ENCODE peak calls at places on chromosomes 2 and 18, in four cellular contexts. C, G, M and R are unnamed samples.

GRCh38 chr2:152624805-152625204 is 92.5 kb downstream of the PRPF40A start:
- DNase-seq in C (no peak), G (no peak), M (no peak), R (no peak)

GRCh38 chr2:98911376-98912154 is 24.5 kb downstream of the CRACDL start:
- DNase-seq in M (no peak), G (peak), C (no peak), R (no peak)

GRCh38 chr2:80111185-80111584 is 193.4 kb downstream of the LRRTM1 start:
- DNase-seq in C (no peak), G (no peak), M (no peak), R (no peak)

GRCh38 chr2:138059967-138060635 is 95.8 kb downstream of the HNMT start:
- DNase-seq in G (no peak), M (peak), C (no peak), R (no peak)

GRCh38 chr2:13819896-13820295 is 812.6 kb upstream of the LRATD1 start:
- DNase-seq in G (no peak), M (no peak), C (no peak), R (no peak)

GRCh38 chr2:108074150-108074549 is 87.8 kb downstream of the SLC5A7 start:
- DNase-seq in C (no peak), M (no peak), G (no peak), R (no peak)

GRCh38 chr2:233381013-233381995 is 27.0 kb downstream of the DGKD start:
- DNase-seq in C (no peak), M (no peak), G (no peak), R (no peak)

GRCh38 chr2:17621781-17622180 is 81.3 kb downstream of the VSNL1 start:
- DNase-seq in M (no peak), G (no peak), C (no peak), R (no peak)

GRCh38 chr2:16079637-16080036 is 139.3 kb downstream of the MYCN start:
- DNase-seq in G (no peak), M (no peak), C (no peak), R (no peak)

GRCh38 chr2:12915792-12916191 is 199.1 kb downstream of the TRIB2 start:
- DNase-seq in C (no peak), M (no peak), G (no peak), R (no peak)

GRCh38 chr2:174158003-174158402 is 90.3 kb downstream of the OLA1 start:
- DNase-seq in G (no peak), C (peak), M (peak), R (peak)
- TF ChIP-seq CTCF in G (peak), C (peak), M (peak), R (peak)

DNA sequence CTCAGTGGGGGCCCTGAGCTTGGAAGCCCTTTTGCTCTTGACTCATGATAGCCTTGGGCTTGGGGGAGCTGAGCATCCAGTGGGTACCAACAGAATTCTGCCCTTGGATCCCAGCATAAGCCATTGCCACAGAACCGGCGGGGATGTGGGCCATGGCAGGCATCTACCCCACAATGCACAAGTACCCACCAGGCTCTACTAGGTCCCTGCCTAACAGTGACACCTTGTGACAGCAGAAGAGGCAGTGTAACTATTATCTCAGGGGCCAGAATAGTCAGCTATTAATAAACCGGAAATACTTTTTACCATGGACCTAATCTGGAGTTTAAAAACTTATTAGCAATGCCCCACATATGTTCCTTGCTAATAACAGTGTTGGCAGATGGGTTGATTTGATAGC is 397.2 kb downstream of the TMEM182 start:
- DNase-seq in C (no peak), G (no peak), M (no peak), R (no peak)
- TF ChIP-seq CTCF in C (no peak), G (no peak), M (no peak), R (no peak)

GRCh38 chr18:8069708-8070107 is 502.6 kb downstream of the PTPRM start:
- DNase-seq in M (no peak), C (no peak), G (no peak), R (no peak)

DNA sequence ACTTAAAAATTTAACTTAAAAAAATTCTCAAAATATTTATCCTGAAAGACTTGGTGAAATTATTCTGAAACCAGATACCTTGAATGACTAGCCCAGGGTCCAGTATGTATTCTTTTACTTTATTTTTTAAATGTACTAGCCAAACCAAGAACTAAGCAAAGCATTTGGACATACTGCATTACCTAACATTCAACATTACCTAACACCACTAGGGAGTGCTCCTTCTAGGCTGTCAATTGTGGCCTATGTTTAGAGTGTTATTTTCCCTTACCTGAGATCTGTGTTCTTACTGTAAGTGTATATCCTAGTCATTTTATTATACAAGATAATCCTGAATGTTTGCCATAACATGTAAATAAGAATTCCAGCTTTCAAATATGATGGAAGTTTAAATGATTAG is 496.6 kb downstream of the PTPRM start:
- DNase-seq in C (no peak), G (no peak), M (no peak), R (no peak)
- TF ChIP-seq CTCF in C (no peak), G (no peak), M (no peak), R (no peak)

GRCh38 chr2:127027715-127028114 is 79.2 kb downstream of the BIN1 start:
- DNase-seq in C (no peak), G (no peak), M (no peak), R (no peak)
- TF ChIP-seq CTCF in C (no peak), G (no peak), M (peak), R (no peak)

GRCh38 chr2:81327916-81328315 is 1023.4 kb upstream of the LRRTM1 start:
- DNase-seq in C (no peak), G (no peak), M (no peak), R (no peak)

GRCh38 chr2:81328968-81329367 is 1024.4 kb upstream of the LRRTM1 start:
- DNase-seq in G (no peak), C (no peak), M (no peak), R (no peak)

GRCh38 chr2:81324046-81324445 is 1019.5 kb upstream of the LRRTM1 start:
- DNase-seq in C (no peak), G (no peak), M (no peak), R (peak)
- TF ChIP-seq CTCF in C (peak), G (no peak), M (no peak), R (peak)

GRCh38 chr2:88919087-88919738 is 227.7 kb downstream of the RPIA start:
- DNase-seq in C (no peak), M (no peak), G (no peak), R (no peak)
- TF ChIP-seq CTCF in C (no peak), M (peak), G (peak), R (peak)